ENCODE peak calls at places on chromosomes 11 and 22, in four cellular contexts. G is HCT116, I is heart right ventricle, U is IMR-90. B is an unnamed sample.

GRCh38 chr11:61071208-61071681 is 31.0 kb upstream of the CD5 start:
- DNase-seq in G (no peak), I (no peak), U (no peak), B (no peak)

GRCh38 chr11:119148855-119149370 is at the start of gene ABCG4:
- DNase-seq in G (no peak), I (no peak), U (no peak), B (no peak)

GRCh38 chr11:87137711-87138110 is 100.0 kb downstream of the TMEM135 start:
- DNase-seq in G (no peak), I (no peak), U (peak; percentile 64), B (no peak)

GRCh38 chr11:12693485-12694181 is 19.4 kb downstream of the TEAD1 start:
- DNase-seq in G (peak; percentile 96), I (peak; percentile 68), U (peak; percentile 99), B (peak; percentile 79)

GRCh38 chr22:37887610-37888378 is 18.3 kb upstream of the MICALL1 start:
- DNase-seq in G (no peak), I (no peak), U (peak; percentile 65), B (peak; percentile 88)

GRCh38 chr11:80103149-80103859 is 662.5 kb upstream of the TENM4 start:
- DNase-seq in G (no peak), I (no peak), U (peak; percentile 97), B (no peak)

GRCh38 chr22:30821863-30822215 is 127.2 kb downstream of the OSBP2 start:
- DNase-seq in G (no peak), I (no peak), U (no peak), B (no peak)

GRCh38 chr11:27770576-27770975 is 70.3 kb upstream of the BDNF start:
- DNase-seq in G (peak; percentile 74), I (no peak), U (no peak), B (no peak)

GRCh38 chr11:46369458-46370152 is 11.9 kb upstream of the MDK start:
- DNase-seq in G (peak; percentile 48), I (no peak), U (peak; percentile 77), B (peak; percentile 49)

GRCh38 chr11:113370634-113371033 is 16.9 kb upstream of the ANKK1 start:
- DNase-seq in G (no peak), I (no peak), U (no peak), B (no peak)

GRCh38 chr11:74221816-74222215 is 50.7 kb downstream of the PPME1 start:
- DNase-seq in G (no peak), I (no peak), U (peak; percentile 12), B (no peak)

GRCh38 chr11:16713594-16713993 is 24.9 kb upstream of the C11orf58 start:
- DNase-seq in G (no peak), I (no peak), U (no peak), B (no peak)

GRCh38 chr11:40388097-40388818 is 1071.2 kb downstream of the LRRC4C start:
- DNase-seq in G (no peak), I (no peak), U (peak; percentile 70), B (no peak)

B was measured in uterus.